ENCODE peak calls at places on chromosome 16, in six cellular contexts. H is cardiac fibroblast, Y is stomach, M is transverse colon, N is kidney, L is GM23248. G is an unnamed sample.

GRCh38 chr16:52469775-52470174 is 77.2 kb downstream of the TOX3 start:
- DNase-seq in H (peak; percentile 0), M (no peak), Y (no peak), L (no peak), N (no peak), G (no peak)

GRCh38 chr16:8677481-8677880 is 3.1 kb downstream of the ABAT start:
- DNase-seq in L (peak; percentile 82), N (no peak), H (no peak), Y (no peak), M (no peak), G (no peak)

GRCh38 chr16:58107228-58107627 is 22.0 kb downstream of the CFAP20 start:
- DNase-seq in N (no peak), L (no peak), M (no peak), Y (no peak), H (no peak), G (no peak)

GRCh38 chr16:14527411-14528044 is 102.5 kb downstream of the PARN start:
- DNase-seq in N (no peak), L (peak; percentile 84), H (peak; percentile 92), M (no peak), Y (no peak), G (peak; percentile 95)

GRCh38 chr16:69311533-69312388 is 611 bp downstream of the VPS4A start:
- DNase-seq in Y (peak; percentile 40), N (no peak), L (peak; percentile 71), H (peak; percentile 24), M (peak; percentile 46), G (no peak)

GRCh38 chr16:57531253-57531575 is 5.2 kb downstream of the CCDC102A start:
- DNase-seq in H (no peak), M (no peak), N (no peak), L (no peak), Y (no peak), G (no peak)

GRCh38 chr16:88914750-88915368 is 48.4 kb upstream of the PABPN1L start:
- DNase-seq in M (no peak), N (no peak), L (peak; percentile 88), H (peak; percentile 46), Y (no peak), G (peak; percentile 79)

GRCh38 chr16:58028541-58029070 is 3.1 kb downstream of the MMP15 start:
- DNase-seq in M (no peak), N (peak; percentile 66), L (no peak), H (no peak), Y (no peak), G (no peak)

GRCh38 chr16:57308041-57308440 is 23.6 kb upstream of the PLLP start:
- DNase-seq in Y (peak; percentile 17), L (no peak), N (no peak), M (no peak), H (no peak), G (no peak)

GRCh38 chr16:58661199-58661830 is 23.3 kb downstream of the SLC38A7 start:
- DNase-seq in M (peak; percentile 38), Y (peak; percentile 41), H (peak; percentile 88), L (peak; percentile 95), N (no peak), G (peak; percentile 89)

GRCh38 chr16:75644240-75645012 is 3.0 kb downstream of the KARS1 start:
- DNase-seq in H (no peak), L (no peak), Y (no peak), N (no peak), M (no peak), G (no peak)
- H3K4me3 ChIP-seq in H (no peak overlapping the region), L (no peak overlapping the region), Y (no peak overlapping the region), N (no peak overlapping the region), M (no peak overlapping the region), G (no peak overlapping the region)

GRCh38 chr16:85996843-85997242 is 97.9 kb downstream of the IRF8 start:
- DNase-seq in L (no peak), M (no peak), Y (no peak), H (no peak), N (no peak), G (no peak)

GRCh38 chr16:85994492-85995433 is 95.8 kb downstream of the IRF8 start:
- DNase-seq in L (no peak), H (no peak), Y (peak; percentile 13), N (no peak), M (no peak), G (no peak)

GRCh38 chr16:85992779-85993178 is 93.8 kb downstream of the IRF8 start:
- DNase-seq in M (no peak), L (no peak), N (no peak), H (no peak), Y (no peak), G (no peak)

GRCh38 chr16:85998178-85998867 is 99.4 kb downstream of the IRF8 start:
- DNase-seq in Y (no peak), H (no peak), N (no peak), L (no peak), M (no peak), G (no peak)

GRCh38 chr16:85995591-85996461 is 96.9 kb downstream of the IRF8 start:
- DNase-seq in N (no peak), H (no peak), L (no peak), M (no peak), Y (peak; percentile 22), G (no peak)
- H3K4me3 ChIP-seq in N (no peak overlapping the region), H (no peak overlapping the region), L (no peak overlapping the region), M (no peak overlapping the region), Y (no peak overlapping the region), G (no peak overlapping the region)

DNA sequence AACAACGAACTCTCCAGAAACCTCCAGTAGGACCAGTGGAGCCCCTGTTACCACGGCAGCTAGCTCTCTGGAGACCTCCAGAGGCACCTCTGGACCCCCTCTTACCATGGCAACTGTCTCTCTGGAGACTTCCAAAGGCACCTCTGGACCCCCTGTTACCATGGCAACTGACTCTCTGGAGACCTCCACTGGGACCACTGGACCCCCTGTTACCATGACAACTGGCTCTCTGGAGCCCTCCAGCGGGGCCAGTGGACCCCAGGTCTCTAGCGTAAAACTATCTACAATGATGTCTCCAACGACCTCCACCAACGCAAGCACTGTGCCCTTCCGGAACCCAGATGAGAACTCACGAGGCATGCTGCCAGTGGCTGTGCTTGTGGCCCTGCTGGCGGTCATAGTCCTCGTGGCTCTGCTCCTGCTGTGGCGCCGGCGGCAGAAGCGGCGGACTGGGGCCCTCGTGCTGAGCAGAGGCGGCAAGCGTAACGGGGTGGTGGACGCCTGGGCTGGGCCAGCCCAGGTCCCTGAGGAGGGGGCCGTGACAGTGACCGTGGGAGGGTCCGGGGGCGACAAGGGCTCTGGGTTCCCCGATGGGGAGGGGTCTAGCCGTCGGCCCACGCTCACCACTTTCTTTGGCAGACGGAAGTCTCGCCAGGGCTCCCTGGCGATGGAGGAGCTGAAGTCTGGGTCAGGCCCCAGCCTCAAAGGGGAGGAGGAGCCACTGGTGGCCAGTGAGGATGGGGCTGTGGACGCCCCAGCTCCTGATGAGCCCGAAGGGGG is 1.3 kb downstream of the SPN start:
- DNase-seq in M (peak; percentile 32), L (no peak), H (no peak), Y (no peak), N (peak; percentile 77), G (no peak)
- H3K4me3 ChIP-seq in M (no peak overlapping the region), L (no peak overlapping the region), H (no peak overlapping the region), Y (peak overlapping the region; percentile 41), N (no peak overlapping the region), G (no peak overlapping the region)

GRCh38 chr16:73067671-73068545 is 20.0 kb upstream of the ZFHX3 start:
- DNase-seq in M (no peak), Y (no peak), H (no peak), L (no peak), N (no peak), G (no peak)

GRCh38 chr16:73068546-73069401 is 20.8 kb upstream of the ZFHX3 start:
- DNase-seq in M (peak; percentile 57), L (peak; percentile 95), Y (no peak), H (peak; percentile 96), N (peak; percentile 92), G (peak; percentile 96)

GRCh38 chr16:73074399-73074798 is 26.5 kb upstream of the ZFHX3 start:
- DNase-seq in L (no peak), H (no peak), M (no peak), N (no peak), Y (no peak), G (no peak)

GRCh38 chr16:73069581-73070262 is 21.8 kb upstream of the ZFHX3 start:
- DNase-seq in N (no peak), H (no peak), M (no peak), Y (no peak), L (no peak), G (no peak)

GRCh38 chr16:73071131-73071940 is 23.4 kb upstream of the ZFHX3 start:
- DNase-seq in H (peak; percentile 62), Y (peak; percentile 59), N (peak; percentile 84), M (peak; percentile 72), L (peak; percentile 44), G (peak; percentile 47)
- H3K4me3 ChIP-seq in H (no peak overlapping the region), Y (peak overlapping the region; percentile 29), N (peak overlapping the region; percentile 39), M (no peak overlapping the region), L (peak overlapping the region; percentile 27), G (no peak overlapping the region)

GRCh38 chr16:68069511-68070248 is 15.5 kb upstream of the NFATC3 start:
- DNase-seq in Y (no peak), N (peak; percentile 84), H (no peak), L (no peak), M (peak; percentile 78), G (no peak)
- H3K4me3 ChIP-seq in Y (no peak overlapping the region), N (no peak overlapping the region), H (no peak overlapping the region), L (no peak overlapping the region), M (no peak overlapping the region), G (no peak overlapping the region)